ENCODE peak calls at places on chromosomes 7 and 10, in four cellular contexts. Q is transverse colon, A is sigmoid colon, N is breast epithelium. R is an unnamed sample.

GRCh38 chr10:25867321-25867720 is 66.7 kb upstream of the MYO3A start:
- DNase-seq in A (no peak), Q (no peak), N (no peak), R (no peak)

GRCh38 chr10:87961314-87961713 is 97.9 kb downstream of the PTEN start:
- DNase-seq in Q (no peak), A (no peak), N (no peak), R (no peak)

GRCh38 chr10:57015595-57016303 is 654.7 kb upstream of the ZWINT start:
- DNase-seq in N (no peak), Q (no peak), A (no peak), R (no peak)

GRCh38 chr10:129969528-129970264 is 5.6 kb upstream of the EBF3 start:
- DNase-seq in A (peak), N (no peak), Q (no peak), R (no peak)

GRCh38 chr7:27080844-27081423 is 14.9 kb downstream of the HOXA1 start:
- DNase-seq in A (no peak), N (no peak), Q (no peak), R (peak)

GRCh38 chr10:132541601-132542011 is 4.0 kb downstream of the INPP5A start:
- DNase-seq in Q (no peak), A (peak), N (no peak), R (peak)

GRCh38 chr7:159012353-159013069 is 132.2 kb downstream of the VIPR2 start:
- DNase-seq in Q (peak), A (peak), N (peak), R (no peak)

GRCh38 chr10:101143354-101143648 is 12.2 kb downstream of the TLX1 start:
- DNase-seq in Q (no peak), N (no peak), A (no peak), R (no peak)

GRCh38 chr7:34061175-34061574 is 155.8 kb downstream of the BMPER start:
- DNase-seq in Q (no peak), N (no peak), A (no peak), R (peak)

GRCh38 chr7:143900230-143900766 is 1.7 kb downstream of the TCAF1 start:
- DNase-seq in N (no peak), Q (no peak), A (no peak), R (peak)

GRCh38 chr10:11881477-11882417 is 58.6 kb downstream of the PROSER2 start:
- DNase-seq in A (no peak), N (no peak), Q (peak), R (peak)

GRCh38 chr7:142355328-142355727 is 97.5 kb upstream of the PRSS58 start:
- DNase-seq in A (no peak), N (no peak), Q (no peak), R (peak)

GRCh38 chr7:55438085-55438764 is 73.1 kb downstream of the LANCL2 start:
- DNase-seq in Q (no peak), N (no peak), A (no peak), R (no peak)

GRCh38 chr10:69768386-69768785 is 33.3 kb upstream of the COL13A1 start:
- DNase-seq in A (no peak), N (no peak), Q (no peak), R (no peak)
- H3K27ac ChIP-seq in A (no peak), N (no peak), Q (no peak), R (no peak)

DNA sequence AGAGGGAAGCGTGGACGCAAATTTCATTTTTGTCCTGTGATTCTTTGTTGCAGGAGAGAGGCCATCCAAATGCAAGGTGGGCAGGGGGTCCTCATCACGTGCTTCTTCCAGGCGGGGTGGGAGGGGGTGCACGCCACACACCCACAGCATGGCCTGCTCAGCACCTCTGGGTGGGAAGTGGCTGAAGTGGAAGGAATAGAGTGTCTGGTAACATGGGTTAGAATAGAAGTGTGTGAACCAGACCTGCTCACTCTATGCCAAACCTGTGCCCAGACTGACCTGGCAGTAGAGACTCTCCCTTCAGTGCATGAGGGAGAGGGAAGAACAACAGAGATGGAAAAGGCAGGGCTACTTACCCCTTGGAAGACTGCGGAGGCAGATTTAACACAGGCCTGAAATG is 21.7 kb downstream of the ZNF503 start:
- DNase-seq in N (no peak), Q (no peak), A (no peak), R (no peak)
- H3K4me3 ChIP-seq in N (no peak), Q (no peak), A (no peak), R (no peak)

GRCh38 chr7:147432068-147432467 is 1158.5 kb upstream of the C7orf33 start:
- DNase-seq in N (no peak), A (no peak), Q (no peak), R (no peak)
- TF ChIP-seq CTCF in N (no peak), A (no peak), Q (no peak), R (peak)

DNA sequence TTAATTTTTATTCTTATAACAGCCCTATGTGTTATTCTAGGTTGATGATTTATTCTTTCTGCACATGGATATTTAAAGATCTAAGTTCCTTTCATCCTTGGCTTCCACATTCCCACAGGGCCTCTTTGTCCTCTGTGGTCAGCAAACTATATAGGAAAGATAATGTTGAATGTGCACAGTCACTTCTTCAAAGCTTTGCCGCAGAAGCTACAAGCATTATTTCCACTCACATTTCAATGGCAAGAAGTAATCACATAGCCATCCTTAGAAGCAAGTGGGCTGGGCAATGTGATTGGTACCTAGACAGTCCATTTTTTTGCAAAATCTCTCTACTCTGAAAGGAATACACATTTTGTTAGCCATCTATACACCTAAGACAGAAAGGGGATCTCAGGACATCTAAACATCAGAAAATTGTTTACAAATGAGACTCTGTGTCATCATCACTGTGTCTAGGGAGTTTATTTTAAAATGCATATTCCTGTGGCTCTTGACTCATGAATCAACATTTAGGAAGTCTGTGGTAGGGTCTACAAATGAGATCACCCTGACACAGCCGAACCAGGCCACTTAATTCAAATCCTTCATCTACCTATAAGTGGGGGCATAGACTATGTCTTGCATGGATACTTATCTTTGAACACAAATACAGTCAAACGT is 1060.5 kb downstream of the XPNPEP1 start:
- DNase-seq in N (no peak), Q (no peak), A (no peak), R (no peak)
- H3K27ac ChIP-seq in N (no peak), Q (no peak), A (no peak), R (no peak)

GRCh38 chr7:77760809-77761453 is 37.3 kb downstream of the TMEM60 start:
- DNase-seq in Q (no peak), N (no peak), A (no peak), R (no peak)
- H3K4me3 ChIP-seq in Q (no peak), N (no peak), A (no peak), R (no peak)

GRCh38 chr7:23520582-23520981 is 11.2 kb downstream of the TRA2A start:
- DNase-seq in Q (no peak), N (no peak), A (no peak), R (no peak)
- TF ChIP-seq CTCF in Q (no peak), N (no peak), A (no peak), R (no peak)

GRCh38 chr10:124144536-124144935 is 51.1 kb upstream of the CHST15 start:
- DNase-seq in N (no peak), Q (no peak), A (peak), R (no peak)
- H3K27ac ChIP-seq in N (peak), Q (peak), A (peak), R (no peak)